ENCODE peak calls at places on chromosomes 13 and 19, in ten cellular contexts. Y is spleen; D is CD8-positive, alpha-beta T cell; Z is HFF-Myc; T is GM12864; N is left ventricle myocardium inferior; P is fibroblast of mammary gland; V is uterus; Q is thoracic aorta; S is transverse colon. X is an unnamed sample.

GRCh38 chr19:38898788-38899446 is 501 bp downstream of the SIRT2 start:
- DNase-seq in Y (no peak), D (no peak), Z (no peak), T (no peak), N (no peak), P (peak), V (peak), Q (no peak), S (no peak), X (peak)

GRCh38 chr13:40480012-40480914 is 186.2 kb downstream of the FOXO1 start:
- DNase-seq in Y (no peak), D (no peak), Z (no peak), T (no peak), N (no peak), P (no peak), V (no peak), Q (no peak), S (no peak), X (no peak)

GRCh38 chr13:34086281-34086680 is 268.3 kb downstream of the RFC3 start:
- DNase-seq in Y (no peak), D (no peak), Z (no peak), T (peak), N (no peak), P (no peak), V (no peak), Q (no peak), S (no peak), X (no peak)

GRCh38 chr19:41868120-41868988 is 8.3 kb downstream of the RPS19 start:
- DNase-seq in Y (no peak), D (no peak), Z (no peak), T (no peak), N (no peak), P (no peak), V (no peak), Q (no peak), S (peak), X (no peak)

GRCh38 chr13:54433511-54434206 is 1405.0 kb downstream of the OLFM4 start:
- DNase-seq in Y (no peak), D (no peak), Z (no peak), T (no peak), N (no peak), P (no peak), V (no peak), Q (no peak), S (no peak), X (no peak)

GRCh38 chr13:88124142-88124541 is 453.0 kb downstream of the SLITRK5 start:
- DNase-seq in Y (no peak), D (no peak), Z (no peak), T (no peak), N (no peak), P (no peak), V (no peak), Q (no peak), S (no peak), X (no peak)

GRCh38 chr13:110555601-110556223 is 5.8 kb downstream of the RAB20 start:
- DNase-seq in Y (peak), D (no peak), Z (no peak), T (no peak), N (no peak), P (no peak), V (no peak), Q (no peak), S (peak), X (no peak)

GRCh38 chr13:67763984-67764383 is 533.8 kb upstream of the PCDH9 start:
- DNase-seq in Y (no peak), D (no peak), Z (no peak), T (no peak), N (no peak), P (no peak), V (no peak), Q (no peak), S (no peak), X (no peak)

GRCh38 chr19:6229951-6230712 is 49.6 kb downstream of the MLLT1 start:
- DNase-seq in Y (peak), D (no peak), Z (no peak), T (no peak), N (peak), P (no peak), V (no peak), Q (no peak), S (no peak), X (no peak)

GRCh38 chr13:36712785-36713184 is 39.0 kb downstream of the SERTM1 start:
- DNase-seq in Y (no peak), D (no peak), Z (peak), T (no peak), N (no peak), P (peak), V (peak), Q (no peak), S (no peak), X (peak)

GRCh38 chr13:98890186-98890585 is 87.7 kb downstream of the DOCK9 start:
- DNase-seq in Y (no peak), D (no peak), Z (peak), T (no peak), N (no peak), P (peak), V (peak), Q (no peak), S (no peak), X (peak)

GRCh38 chr19:34217952-34218817 is 36.2 kb upstream of the GARRE1 start:
- DNase-seq in Y (no peak), D (peak), Z (peak), T (no peak), N (no peak), P (peak), V (peak), Q (no peak), S (peak), X (peak)

GRCh38 chr19:50693064-50693975 is 26.3 kb downstream of the SHANK1 start:
- DNase-seq in Y (no peak), D (no peak), Z (no peak), T (no peak), N (no peak), P (no peak), V (no peak), Q (no peak), S (no peak), X (no peak)

GRCh38 chr13:28273919-28274318 is 135.6 kb downstream of the PAN3 start:
- DNase-seq in Y (no peak), D (no peak), Z (no peak), T (no peak), N (no peak), P (peak), V (no peak), Q (no peak), S (no peak), X (peak)

GRCh38 chr13:51838235-51838846 is 6.6 kb downstream of the TMEM272 start:
- DNase-seq in Y (no peak), D (no peak), Z (no peak), T (no peak), N (no peak), P (peak), V (no peak), Q (no peak), S (no peak), X (peak)

GRCh38 chr19:56333506-56333905 is 18.9 kb upstream of the ZSCAN5A start:
- DNase-seq in Y (no peak), D (peak), Z (peak), T (peak), N (no peak), P (peak), V (no peak), Q (no peak), S (peak), X (peak)

GRCh38 chr19:49677232-49677881 is at the start of gene PRMT1:
- DNase-seq in Y (peak), D (peak), Z (no peak), T (no peak), N (no peak), P (no peak), V (no peak), Q (no peak), S (peak), X (peak)

GRCh38 chr19:52993342-52994178 is 20.2 kb upstream of the ERVV-1 start:
- DNase-seq in Y (peak), D (peak), Z (no peak), T (no peak), N (peak), P (peak), V (peak), Q (peak), S (peak), X (peak)

GRCh38 chr13:33279898-33280549 is 5.5 kb downstream of the STARD13 start:
- DNase-seq in Y (no peak), D (no peak), Z (no peak), T (no peak), N (no peak), P (peak), V (no peak), Q (no peak), S (no peak), X (peak)

GRCh38 chr13:26186995-26187394 is 35.1 kb downstream of the RNF6 start:
- DNase-seq in Y (peak), D (no peak), Z (no peak), T (no peak), N (no peak), P (no peak), V (no peak), Q (no peak), S (no peak), X (no peak)

GRCh38 chr19:10246511-10246910 is 5.5 kb upstream of the MRPL4 start:
- DNase-seq in Y (no peak), D (no peak), Z (no peak), T (no peak), N (no peak), P (no peak), V (no peak), Q (no peak), S (no peak), X (no peak)
- TF ChIP-seq CTCF in Y (no peak), D (no peak), Z (no peak), T (no peak), N (no peak), P (no peak), V (no peak), Q (no peak), S (no peak), X (no peak)

GRCh38 chr19:57570707-57571106 is 8.0 kb downstream of the ZNF416 start:
- DNase-seq in Y (no peak), D (no peak), Z (no peak), T (no peak), N (no peak), P (no peak), V (no peak), Q (no peak), S (no peak), X (no peak)

GRCh38 chr19:57566396-57567256 is 7.0 kb upstream of the ZNF550 start:
- DNase-seq in Y (no peak), D (no peak), Z (no peak), T (no peak), N (no peak), P (peak), V (no peak), Q (no peak), S (no peak), X (peak)

GRCh38 chr19:57576661-57577060 is 2.0 kb downstream of the ZNF416 start:
- DNase-seq in Y (no peak), D (no peak), Z (no peak), T (no peak), N (no peak), P (no peak), V (no peak), Q (no peak), S (no peak), X (no peak)

DNA sequence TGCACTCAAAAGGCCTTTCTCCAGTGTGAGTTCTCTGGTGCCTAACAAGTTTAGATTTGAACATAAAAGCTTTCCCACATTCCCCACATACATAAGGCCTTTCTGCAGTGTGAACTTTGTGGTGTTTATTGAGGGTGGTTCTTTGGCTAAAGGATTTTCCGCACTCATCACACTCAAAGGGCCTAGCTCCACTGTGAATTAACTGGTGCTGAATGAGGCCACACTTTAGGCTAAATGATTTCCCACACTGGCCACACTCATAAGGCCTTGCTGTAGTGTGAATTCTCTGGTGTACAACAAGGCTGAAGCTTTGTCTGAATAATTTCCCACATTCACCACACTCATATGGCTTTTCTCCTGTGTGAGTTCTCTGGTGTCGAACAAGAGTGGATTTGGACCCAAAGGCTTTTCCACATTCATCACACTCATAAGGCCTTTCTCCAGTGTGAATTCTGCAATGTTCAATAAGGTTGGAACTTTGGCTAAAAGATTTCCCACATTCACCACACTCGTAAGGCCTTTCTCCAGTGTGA is 6.2 kb downstream of the ZNF416 start:
- DNase-seq in Y (no peak), D (no peak), Z (no peak), T (no peak), N (no peak), P (no peak), V (no peak), Q (no peak), S (no peak), X (no peak)
- H3K4me3 ChIP-seq in Y (no peak), D (peak), Z (no peak), T (no peak), N (no peak), P (no peak), V (no peak), Q (no peak), S (no peak), X (no peak)

GRCh38 chr13:113843063-113843654 is 20.7 kb downstream of the GAS6 start:
- DNase-seq in Y (peak), D (no peak), Z (no peak), T (no peak), N (peak), P (no peak), V (peak), Q (no peak), S (no peak), X (no peak)
- TF ChIP-seq CTCF in Y (no peak), D (no peak), Z (no peak), T (no peak), N (no peak), P (no peak), V (no peak), Q (no peak), S (no peak), X (no peak)

DNA sequence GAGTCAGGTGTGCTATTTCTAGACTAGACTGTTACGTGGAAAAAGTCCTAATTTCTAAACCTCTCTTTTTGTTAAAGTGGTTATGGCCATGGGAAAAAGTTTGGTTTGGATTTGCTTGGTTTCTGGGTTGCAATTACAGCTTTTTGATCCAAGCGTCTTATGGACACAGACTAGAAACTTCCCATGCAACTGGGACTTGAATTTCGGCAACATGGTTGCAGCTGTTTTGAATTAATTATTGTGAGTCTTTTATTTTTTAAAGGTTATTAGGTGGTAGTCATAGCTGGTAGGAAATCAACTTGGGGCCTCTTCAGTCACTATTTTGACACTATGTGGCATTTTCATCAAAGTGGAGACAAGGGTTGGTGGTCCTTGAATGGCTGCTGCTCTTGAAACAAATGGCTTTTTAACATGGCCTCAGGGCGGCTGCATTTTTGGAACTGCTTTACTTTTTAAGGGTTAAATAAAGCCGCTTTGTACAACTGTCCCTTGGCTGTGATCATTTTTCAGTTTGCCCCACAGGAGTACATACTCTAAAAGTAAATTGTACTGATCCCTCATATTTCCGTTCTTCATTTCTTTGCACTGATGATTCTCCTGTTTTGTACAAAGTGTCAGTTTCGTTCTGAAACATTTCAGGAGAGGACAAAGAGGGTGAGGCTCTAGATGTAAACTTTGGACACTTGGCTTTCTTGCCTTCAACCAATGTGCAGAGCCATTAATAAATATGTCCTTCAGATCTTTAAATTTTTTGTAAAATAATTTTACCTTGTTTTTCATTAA is 15.9 kb downstream of the HNRNPM start:
- DNase-seq in Y (no peak), D (no peak), Z (no peak), T (no peak), N (no peak), P (peak), V (no peak), Q (no peak), S (no peak), X (no peak)
- H3K4me3 ChIP-seq in Y (no peak), D (no peak), Z (no peak), T (no peak), N (peak), P (no peak), V (no peak), Q (peak), S (no peak), X (no peak)

GRCh38 chr13:41848435-41849255 is 112.3 kb downstream of the VWA8 start:
- DNase-seq in Y (no peak), D (no peak), Z (no peak), T (no peak), N (no peak), P (peak), V (no peak), Q (no peak), S (no peak), X (peak)
- TF ChIP-seq CTCF in Y (no peak), D (no peak), Z (no peak), T (no peak), N (peak), P (peak), V (no peak), Q (no peak), S (no peak), X (peak)

GRCh38 chr13:38908574-38908973 is 82.1 kb downstream of the STOML3 start:
- DNase-seq in Y (no peak), D (no peak), Z (no peak), T (no peak), N (no peak), P (no peak), V (no peak), Q (no peak), S (no peak), X (no peak)

GRCh38 chr13:38914070-38914469 is 76.6 kb downstream of the STOML3 start:
- DNase-seq in Y (no peak), D (no peak), Z (no peak), T (no peak), N (no peak), P (no peak), V (no peak), Q (no peak), S (no peak), X (no peak)
- H3K4me3 ChIP-seq in Y (no peak), D (no peak), Z (no peak), T (no peak), N (no peak), P (no peak), V (no peak), Q (no peak), S (no peak), X (no peak)

GRCh38 chr13:95222733-95223018 is 78.6 kb downstream of the ABCC4 start:
- DNase-seq in Y (no peak), D (no peak), Z (no peak), T (no peak), N (no peak), P (no peak), V (no peak), Q (no peak), S (no peak), X (no peak)
- TF ChIP-seq CTCF in Y (no peak), D (no peak), Z (no peak), T (peak), N (no peak), P (no peak), V (no peak), Q (no peak), S (no peak), X (no peak)

DNA sequence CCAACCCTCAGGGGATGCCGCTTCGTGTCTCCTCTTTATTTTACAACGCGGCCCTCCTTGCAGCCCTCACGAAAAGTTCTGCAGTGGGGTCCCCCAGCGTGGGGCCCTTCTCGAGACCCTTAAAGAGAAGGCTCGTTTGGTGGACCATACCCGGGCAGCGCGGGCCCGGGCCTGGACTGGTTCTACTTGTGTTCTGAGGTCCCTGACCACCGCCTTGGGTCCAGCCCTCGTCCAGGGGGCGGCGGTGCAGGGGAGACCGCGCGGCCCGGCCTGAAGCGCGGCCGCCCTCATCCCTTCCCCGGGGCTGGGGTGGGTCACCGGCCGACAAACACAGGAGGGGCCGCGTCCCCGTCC is 400 bp upstream of the SERP2 start:
- DNase-seq in Y (no peak), D (no peak), Z (no peak), T (no peak), N (no peak), P (no peak), V (no peak), Q (no peak), S (no peak), X (no peak)
- H3K4me3 ChIP-seq in Y (peak), D (no peak), Z (peak), T (no peak), N (peak), P (peak), V (peak), Q (peak), S (peak), X (peak)

X was measured in choroid plexus epithelial cell.